ENCODE peak calls at places on chromosome 17, in five cellular contexts. P, Z, R, O and J are unnamed samples.

GRCh38 chr17:15083225-15083624 is 181.9 kb downstream of the PMP22 start:
- DNase-seq in R (no peak), Z (peak; percentile 2), O (no peak), P (no peak), J (no peak)

GRCh38 chr17:19448341-19449268 is 37.6 kb downstream of the RNF112 start:
- DNase-seq in O (no peak), R (no peak), P (peak; percentile 99), Z (peak; percentile 98), J (peak; percentile 14)

GRCh38 chr17:50297407-50297865 is 23.2 kb downstream of the TMEM92 start:
- DNase-seq in Z (peak; percentile 62), R (peak; percentile 50), O (peak; percentile 63), P (peak; percentile 63), J (peak; percentile 90)

GRCh38 chr17:39555368-39555767 is 52.4 kb downstream of the NEUROD2 start:
- DNase-seq in Z (no peak), R (no peak), O (no peak), P (no peak), J (no peak)

GRCh38 chr17:29782917-29783316 is 147.1 kb downstream of the SSH2 start:
- DNase-seq in R (no peak), P (no peak), Z (no peak), O (no peak), J (no peak)

GRCh38 chr17:35879748-35880654 is at the start of gene CCL5:
- DNase-seq in R (no peak), P (peak; percentile 13), O (no peak), Z (no peak), J (no peak)

GRCh38 chr17:82333279-82334171 is at the start of gene SECTM1:
- DNase-seq in R (no peak), P (peak; percentile 23), Z (peak; percentile 71), O (no peak), J (peak; percentile 61)

GRCh38 chr17:58189436-58190146 is 2.9 kb upstream of the EPX start:
- DNase-seq in Z (peak; percentile 45), P (peak; percentile 81), O (no peak), R (no peak), J (no peak)

GRCh38 chr17:36892112-36892838 is 45.0 kb upstream of the LHX1 start:
- DNase-seq in Z (no peak), R (no peak), O (no peak), P (no peak), J (no peak)

GRCh38 chr17:80474231-80474932 is 2.0 kb downstream of the NPTX1 start:
- DNase-seq in O (no peak), Z (peak; percentile 27), P (peak; percentile 53), R (no peak), J (no peak)

GRCh38 chr17:32854177-32854576 is 22.7 kb downstream of the MYO1D start:
- DNase-seq in O (no peak), R (no peak), Z (no peak), P (no peak), J (no peak)

GRCh38 chr17:43702636-43703035 is 40.9 kb upstream of the MEOX1 start:
- DNase-seq in P (no peak), O (no peak), R (no peak), Z (no peak), J (peak; percentile 87)

GRCh38 chr17:32267690-32268205 is 2.1 kb downstream of the RHBDL3 start:
- DNase-seq in R (no peak), O (no peak), Z (peak; percentile 18), P (no peak), J (peak; percentile 65)

GRCh38 chr17:82272495-82273326 is 789 bp downstream of the CSNK1D start:
- DNase-seq in Z (no peak), O (no peak), P (no peak), R (no peak), J (peak; percentile 60)

GRCh38 chr17:43316522-43317142 is 82.2 kb upstream of the ARL4D start:
- DNase-seq in Z (peak; percentile 79), R (no peak), O (no peak), P (no peak), J (peak; percentile 70)

GRCh38 chr17:69344939-69345338 is 18.0 kb upstream of the ABCA5 start:
- DNase-seq in P (no peak), Z (no peak), R (no peak), O (no peak), J (no peak)

GRCh38 chr17:19978206-19978802 is 676 bp upstream of the AKAP10 start:
- DNase-seq in O (no peak), R (no peak), P (no peak), Z (peak; percentile 11), J (peak; percentile 73)

GRCh38 chr17:72580321-72581127 is 459.7 kb downstream of the SOX9 start:
- DNase-seq in Z (no peak), P (no peak), R (no peak), O (no peak), J (no peak)

GRCh38 chr17:28372203-28372944 is 880 bp downstream of the SARM1 start:
- DNase-seq in O (no peak), P (peak; percentile 30), Z (peak; percentile 26), R (no peak), J (peak; percentile 43)

GRCh38 chr17:28545141-28545503 is 7.3 kb downstream of the UNC119 start:
- DNase-seq in P (no peak), R (no peak), O (no peak), Z (no peak), J (no peak)

GRCh38 chr17:69879576-69879975 is 195.4 kb upstream of the KCNJ16 start:
- DNase-seq in O (no peak), R (no peak), P (no peak), Z (no peak), J (no peak)

GRCh38 chr17:41403409-41404023 is 6.1 kb upstream of the KRT31 start:
- DNase-seq in O (no peak), P (no peak), Z (no peak), R (no peak), J (no peak)

GRCh38 chr17:4514779-4515178 is 16.1 kb downstream of the SPNS2 start:
- DNase-seq in P (no peak), O (no peak), R (no peak), Z (no peak), J (no peak)

GRCh38 chr17:8063761-8064589 is 23.5 kb downstream of the ALOX12B start:
- DNase-seq in P (no peak), O (no peak), Z (no peak), R (no peak), J (no peak)

GRCh38 chr17:61397086-61397842 is 2.4 kb upstream of the TBX2 start:
- DNase-seq in R (no peak), P (peak; percentile 72), O (no peak), Z (peak; percentile 70), J (peak; percentile 75)

GRCh38 chr17:72466199-72466598 is 345.4 kb downstream of the SOX9 start:
- DNase-seq in R (no peak), Z (peak; percentile 72), P (peak; percentile 88), O (no peak), J (no peak)

GRCh38 chr17:35555695-35556094 is 4.9 kb downstream of the SLFN14 start:
- DNase-seq in Z (no peak), R (no peak), P (no peak), O (no peak), J (no peak)

GRCh38 chr17:9850151-9850550 is 24.4 kb downstream of the GLP2R start:
- DNase-seq in R (no peak), O (no peak), Z (no peak), P (no peak), J (peak; percentile 5)

GRCh38 chr17:15442316-15443185 is 24.9 kb downstream of the CDRT4 start:
- DNase-seq in P (no peak), Z (no peak), R (no peak), O (no peak), J (no peak)

GRCh38 chr17:44898768-44899073 is 524 bp downstream of the EFTUD2 start:
- DNase-seq in R (no peak), Z (no peak), O (no peak), P (no peak), J (no peak)

GRCh38 chr17:82645516-82645915 is 2.7 kb downstream of the WDR45B start:
- DNase-seq in O (no peak), Z (no peak), R (no peak), P (peak; percentile 50), J (no peak)

GRCh38 chr17:77373298-77374169 is 232.8 kb downstream of the SEC14L1 start:
- DNase-seq in R (no peak), Z (peak; percentile 73), P (no peak), O (no peak), J (peak; percentile 67)
- H2BK15ac ChIP-seq in R (peak overlapping the region; percentile 29), Z (peak overlapping the region; percentile 83), P (peak overlapping the region; percentile 9), O (peak overlapping the region; percentile 93), J (no peak overlapping the region)

GRCh38 chr17:2958706-2959222 is 104.6 kb downstream of the OR1D5 start:
- DNase-seq in R (no peak), P (no peak), O (no peak), Z (no peak), J (no peak)
- H3K14ac ChIP-seq in R (no peak overlapping the region), P (peak overlapping the region; percentile 53), O (no peak overlapping the region), Z (no peak overlapping the region), J (no peak overlapping the region)

GRCh38 chr17:74524751-74525725 is 6.2 kb downstream of the CD300LB start:
- DNase-seq in Z (no peak), O (no peak), R (no peak), P (no peak), J (peak; percentile 18)
- H2BK15ac ChIP-seq in Z (no peak overlapping the region), O (no peak overlapping the region), R (no peak overlapping the region), P (no peak overlapping the region), J (no peak overlapping the region)

GRCh38 chr17:6752068-6752909 is 3.6 kb upstream of the XAF1 start:
- DNase-seq in O (no peak), R (no peak), Z (peak; percentile 100), P (peak; percentile 99), J (no peak)
- H3K14ac ChIP-seq in O (no peak overlapping the region), R (no peak overlapping the region), Z (no peak overlapping the region), P (peak overlapping the region; percentile 95), J (no peak overlapping the region)

DNA sequence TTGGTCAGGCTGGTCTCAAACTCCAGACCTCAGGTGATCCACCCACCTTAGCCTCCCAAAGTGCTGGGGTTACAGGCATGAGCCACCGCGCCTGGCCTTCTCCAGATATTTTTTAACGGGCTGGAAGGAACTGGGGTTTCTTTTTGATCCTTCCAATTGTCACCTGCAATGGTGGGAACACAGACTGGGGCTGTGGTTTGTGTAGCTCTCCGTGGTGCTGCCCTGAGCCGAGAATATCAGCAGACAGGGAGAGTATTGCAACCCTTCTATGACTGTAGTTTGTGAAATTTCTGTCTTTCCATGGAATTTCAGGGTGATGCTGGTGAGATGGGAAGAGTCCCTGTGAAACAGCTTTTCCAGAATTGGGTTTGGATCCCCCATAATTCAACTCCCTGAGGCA is 263.5 kb downstream of the ENGASE start:
- DNase-seq in R (no peak), P (no peak), O (no peak), Z (no peak), J (no peak)
- H2BK15ac ChIP-seq in R (no peak overlapping the region), P (no peak overlapping the region), O (no peak overlapping the region), Z (no peak overlapping the region), J (no peak overlapping the region)

DNA sequence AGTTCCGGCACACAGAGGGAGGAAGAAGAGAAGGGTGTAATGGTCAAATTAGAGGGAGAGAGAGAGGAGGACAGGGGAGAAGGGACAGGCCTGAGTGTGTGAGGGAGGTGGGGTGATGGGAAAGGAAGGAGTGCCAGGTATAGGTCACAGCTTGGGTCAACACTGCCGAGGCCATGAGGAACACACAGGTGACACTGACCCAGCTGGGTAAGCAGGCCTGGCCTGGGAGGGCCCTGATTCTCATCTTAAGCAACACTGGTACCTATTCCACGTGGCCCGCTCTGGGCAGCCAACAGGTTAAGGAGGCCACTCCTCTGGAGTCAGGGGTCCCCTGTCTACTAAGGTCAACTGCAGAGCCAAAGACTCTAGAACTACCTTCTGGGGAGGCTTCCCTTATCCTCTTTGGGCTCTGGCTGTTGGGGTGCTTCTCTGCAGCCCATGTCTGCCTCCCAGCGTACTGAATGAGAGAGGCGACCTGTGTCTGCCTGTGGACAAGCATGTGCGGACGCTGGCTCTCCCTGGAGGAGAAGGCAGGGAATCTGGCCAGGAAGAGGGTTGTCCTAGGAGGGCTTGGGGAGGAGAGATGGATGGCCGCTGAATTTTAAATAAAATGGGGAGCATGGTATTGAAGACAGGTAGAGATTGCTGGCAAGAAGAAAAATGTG is 57.6 kb downstream of the RGS9 start:
- DNase-seq in P (no peak), Z (no peak), R (no peak), O (no peak), J (peak; percentile 51)
- H3K14ac ChIP-seq in P (no peak overlapping the region), Z (peak overlapping the region; percentile 90), R (no peak overlapping the region), O (no peak overlapping the region), J (no peak overlapping the region)